ENCODE peak calls at places on chromosome 1, in six cellular contexts. G, T, H, Y, M and D are unnamed samples.

GRCh38 chr1:218874313-218874712 is 299.4 kb upstream of the LYPLAL1 start:
- DNase-seq in G (peak; percentile 11), T (no peak), H (peak; percentile 15), Y (peak; percentile 98), M (no peak), D (peak; percentile 39)

GRCh38 chr1:37556712-37557196 is at the start of gene DNALI1:
- DNase-seq in G (peak; percentile 36), T (peak; percentile 96), H (peak; percentile 80), Y (peak; percentile 34), M (peak; percentile 96), D (peak; percentile 31)

GRCh38 chr1:23452011-23452411 is 27.5 kb upstream of the TCEA3 start:
- DNase-seq in G (peak; percentile 96), T (no peak), H (peak; percentile 58), Y (peak; percentile 96), M (no peak), D (peak; percentile 20)

GRCh38 chr1:76336951-76337371 is 262.4 kb downstream of the ST6GALNAC3 start:
- DNase-seq in G (no peak), T (peak; percentile 39), H (peak; percentile 96), Y (no peak), M (peak; percentile 28), D (no peak)

GRCh38 chr1:230509281-230509977 is 83.3 kb upstream of the PGBD5 start:
- DNase-seq in G (no peak), T (no peak), H (peak; percentile 88), Y (no peak), M (no peak), D (peak; percentile 36)

GRCh38 chr1:221169447-221169889 is 290.2 kb downstream of the HLX start:
- DNase-seq in G (no peak), T (peak; percentile 87), H (peak; percentile 39), Y (no peak), M (peak; percentile 76), D (no peak)

GRCh38 chr1:110203021-110203661 is 7.0 kb upstream of the KCNC4 start:
- DNase-seq in G (peak; percentile 55), T (peak; percentile 78), H (peak; percentile 68), Y (peak; percentile 94), M (peak; percentile 67), D (peak; percentile 24)

GRCh38 chr1:226632169-226632884 is 83.8 kb downstream of the STUM start:
- DNase-seq in G (no peak), T (no peak), H (no peak), Y (no peak), M (no peak), D (no peak)

GRCh38 chr1:27599605-27600499 is 4.1 kb downstream of the AHDC1 start:
- DNase-seq in G (no peak), T (peak; percentile 81), H (no peak), Y (peak; percentile 29), M (no peak), D (no peak)

GRCh38 chr1:110390096-110390495 is 730 bp downstream of the SLC16A4 start:
- DNase-seq in G (peak; percentile 54), T (peak; percentile 61), H (peak; percentile 95), Y (no peak), M (peak; percentile 3), D (no peak)

GRCh38 chr1:45305231-45305630 is 21.5 kb upstream of the HPDL start:
- DNase-seq in G (no peak), T (no peak), H (no peak), Y (no peak), M (no peak), D (no peak)

GRCh38 chr1:228799929-228800328 is 64.7 kb downstream of the RHOU start:
- DNase-seq in G (no peak), T (no peak), H (no peak), Y (no peak), M (no peak), D (no peak)

GRCh38 chr1:153485880-153486279 is 25.4 kb upstream of the S100A7 start:
- DNase-seq in G (no peak), T (no peak), H (peak; percentile 54), Y (no peak), M (no peak), D (no peak)

GRCh38 chr1:96748078-96748477 is 26.5 kb downstream of the PTBP2 start:
- DNase-seq in G (no peak), T (no peak), H (no peak), Y (no peak), M (no peak), D (no peak)

GRCh38 chr1:178407662-178408061 is 89.1 kb downstream of the CLEC20A start:
- DNase-seq in G (no peak), T (peak; percentile 38), H (no peak), Y (no peak), M (peak; percentile 35), D (no peak)

GRCh38 chr1:165129568-165130164 is 226.8 kb downstream of the LMX1A start:
- DNase-seq in G (peak; percentile 61), T (peak; percentile 94), H (peak; percentile 63), Y (peak; percentile 88), M (peak; percentile 93), D (peak; percentile 94)

GRCh38 chr1:200410566-200410878 is 686 bp upstream of the ZNF281 start:
- DNase-seq in G (peak; percentile 38), T (peak; percentile 91), H (peak; percentile 33), Y (peak; percentile 87), M (peak; percentile 52), D (peak; percentile 88)

GRCh38 chr1:179728266-179728665 is 14.8 kb upstream of the FAM163A start:
- DNase-seq in G (no peak), T (no peak), H (peak; percentile 11), Y (peak; percentile 26), M (no peak), D (no peak)

GRCh38 chr1:207031632-207032258 is 811 bp downstream of the C1orf116 start:
- DNase-seq in G (no peak), T (no peak), H (no peak), Y (peak; percentile 92), M (no peak), D (no peak)

GRCh38 chr1:211258310-211258755 is 833 bp upstream of the RCOR3 start:
- DNase-seq in G (peak; percentile 69), T (peak; percentile 82), H (peak; percentile 88), Y (peak; percentile 78), M (peak; percentile 85), D (peak; percentile 94)

GRCh38 chr1:221778535-221779142 is 36.8 kb upstream of the DUSP10 start:
- DNase-seq in G (no peak), T (no peak), H (no peak), Y (no peak), M (no peak), D (peak; percentile 30)

GRCh38 chr1:160952129-160952510 is 2.5 kb downstream of the ITLN2 start:
- DNase-seq in G (no peak), T (no peak), H (no peak), Y (no peak), M (no peak), D (peak; percentile 65)

GRCh38 chr1:52402860-52403240 is 1.4 kb downstream of the ORC1 start:
- DNase-seq in G (no peak), T (no peak), H (peak; percentile 1), Y (no peak), M (no peak), D (peak; percentile 12)

GRCh38 chr1:179955731-179956130 is 1.1 kb downstream of the CEP350 start:
- DNase-seq in G (no peak), T (no peak), H (no peak), Y (peak; percentile 2), M (no peak), D (no peak)

GRCh38 chr1:210882414-210883221 is 251.3 kb downstream of the KCNH1 start:
- DNase-seq in G (no peak), T (no peak), H (peak; percentile 61), Y (peak; percentile 31), M (no peak), D (no peak)

GRCh38 chr1:117564227-117565082 is 41.4 kb upstream of the TENT5C start:
- DNase-seq in G (no peak), T (no peak), H (no peak), Y (no peak), M (no peak), D (no peak)

GRCh38 chr1:94602802-94603625 is 61.5 kb upstream of the F3 start:
- DNase-seq in G (no peak), T (no peak), H (peak; percentile 37), Y (peak; percentile 69), M (no peak), D (no peak)

DNA sequence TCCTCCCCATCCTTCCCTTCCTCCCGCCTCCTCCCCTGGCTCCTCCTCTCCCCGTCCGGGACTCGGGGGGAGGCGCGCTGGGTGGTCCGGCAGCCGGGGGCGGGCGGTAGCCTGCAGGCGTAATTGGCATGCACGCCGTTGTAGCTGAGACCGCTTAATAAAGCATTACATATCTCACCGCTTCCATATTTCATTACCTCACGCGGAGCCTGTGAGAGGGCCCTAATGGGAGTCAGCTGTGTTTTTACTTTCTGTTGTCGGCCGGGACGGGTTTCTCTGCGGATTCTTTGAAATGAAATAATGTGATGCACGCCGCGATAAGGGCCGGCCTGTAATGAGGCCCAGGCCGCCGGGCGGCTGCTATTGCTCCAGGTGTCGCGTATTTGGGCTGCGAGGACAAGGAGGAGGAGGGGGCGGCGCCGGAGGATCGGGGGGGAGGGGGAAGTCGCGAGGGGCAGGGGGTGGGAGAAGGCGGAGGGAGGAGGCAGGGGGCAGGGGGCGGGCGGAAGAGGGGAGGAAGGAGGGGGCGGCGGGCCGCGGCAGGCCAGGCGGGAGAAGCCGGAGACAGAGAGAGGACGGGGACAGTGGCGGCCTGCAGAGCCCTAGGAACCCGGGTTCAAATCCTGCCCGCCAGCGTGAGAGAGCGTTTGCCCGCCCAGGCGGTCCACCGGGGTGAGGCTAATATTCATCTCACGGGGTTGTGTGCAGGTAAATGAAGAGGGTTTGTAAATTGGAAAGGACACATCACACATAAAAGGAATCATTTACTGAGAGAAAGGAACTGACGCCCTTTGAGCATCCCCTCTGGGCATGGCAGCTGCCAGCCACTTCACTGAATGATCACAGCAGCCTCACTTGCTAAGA is 95.6 kb downstream of the FOXD2 start:
- DNase-seq in G (no peak), T (peak; percentile 88), H (peak; percentile 76), Y (no peak), M (peak; percentile 94), D (peak; percentile 11)
- TF ChIP-seq EZH2 in G (no peak), T (no peak), H (no peak), Y (no peak), M (no peak), D (no peak)

GRCh38 chr1:8529901-8530300 is 212.0 kb downstream of the SLC45A1 start:
- DNase-seq in G (no peak), T (no peak), H (no peak), Y (no peak), M (no peak), D (no peak)
- H3F3A ChIP-seq in G (peaks cover 15% of the 10 kb centered on the region), T (no peaks in the 10 kb centered on the region), H (peaks cover 23% of the 10 kb centered on the region), Y (no peaks in the 10 kb centered on the region), M (peaks cover 37% of the 10 kb centered on the region), D (no peaks in the 10 kb centered on the region)

GRCh38 chr1:114154146-114154962 is 685 bp upstream of the SYT6 start:
- DNase-seq in G (no peak), T (peak; percentile 87), H (peak; percentile 62), Y (no peak), M (peak; percentile 87), D (no peak)

GRCh38 chr1:114154963-114155322 is 1.3 kb upstream of the SYT6 start:
- DNase-seq in G (no peak), T (peak; percentile 78), H (peak; percentile 70), Y (no peak), M (peak; percentile 86), D (no peak)

GRCh38 chr1:114152211-114153050 is 1.2 kb downstream of the SYT6 start:
- DNase-seq in G (peak; percentile 6), T (peak; percentile 61), H (peak; percentile 81), Y (peak; percentile 43), M (peak; percentile 75), D (no peak)

GRCh38 chr1:114153051-114153620 is 533 bp downstream of the SYT6 start:
- DNase-seq in G (no peak), T (peak; percentile 44), H (no peak), Y (no peak), M (no peak), D (no peak)

GRCh38 chr1:114153621-114154145 is at the start of gene SYT6:
- DNase-seq in G (no peak), T (peak; percentile 42), H (peak; percentile 5), Y (no peak), M (peak; percentile 57), D (no peak)
- TF ChIP-seq EZH2 in G (no peak), T (peak; percentile 53), H (peak; percentile 68), Y (no peak), M (peak; percentile 75), D (no peak)

GRCh38 chr1:237817277-237817676 is 73.4 kb downstream of the ZP4 start:
- DNase-seq in G (no peak), T (no peak), H (no peak), Y (no peak), M (no peak), D (no peak)
- H3F3A ChIP-seq in G (no peaks in the 10 kb centered on the region), T (no peaks in the 10 kb centered on the region), H (no peaks in the 10 kb centered on the region), Y (no peaks in the 10 kb centered on the region), M (no peaks in the 10 kb centered on the region), D (no peaks in the 10 kb centered on the region)